ENCODE peak calls at places on chromosomes 7 and 10, in six cellular contexts. G is esophagus muscularis mucosa, C is GM12878, A is stomach, P is sigmoid colon, E is H1. V is an unnamed sample.

GRCh38 chr10:32349968-32350738 is 3.2 kb upstream of the EPC1 start:
- DNase-seq in G (no peak), C (no peak), A (no peak), P (no peak), E (no peak), V (no peak)

GRCh38 chr7:47819054-47819920 is 129.0 kb downstream of the PKD1L1 start:
- DNase-seq in G (no peak), C (peak), A (peak), P (peak), E (peak), V (peak)

GRCh38 chr10:111598433-111599059 is 521.7 kb downstream of the ADRA2A start:
- DNase-seq in G (peak), C (peak), A (peak), P (peak), E (peak), V (peak)

GRCh38 chr7:107473975-107474598 is 4.2 kb downstream of the GPR22 start:
- DNase-seq in G (no peak), C (no peak), A (no peak), P (no peak), E (no peak), V (no peak)

GRCh38 chr10:31187607-31188210 is 131.3 kb upstream of the ZEB1 start:
- DNase-seq in G (no peak), C (no peak), A (no peak), P (no peak), E (no peak), V (no peak)

GRCh38 chr10:121597504-121598241 is 571 bp downstream of the FGFR2 start:
- DNase-seq in G (no peak), C (no peak), A (no peak), P (peak), E (peak), V (peak)

GRCh38 chr7:82050134-82050533 is 280.3 kb upstream of the HGF start:
- DNase-seq in G (no peak), C (no peak), A (no peak), P (no peak), E (no peak), V (no peak)

GRCh38 chr10:113329121-113329596 is 223.7 kb upstream of the HABP2 start:
- DNase-seq in G (no peak), C (no peak), A (no peak), P (no peak), E (no peak), V (no peak)

GRCh38 chr10:6008497-6009142 is 31.3 kb upstream of the IL15RA start:
- DNase-seq in G (no peak), C (no peak), A (no peak), P (no peak), E (no peak), V (no peak)

GRCh38 chr10:90652519-90652918 is 205.3 kb downstream of the HTR7 start:
- DNase-seq in G (no peak), C (no peak), A (no peak), P (no peak), E (no peak), V (no peak)

GRCh38 chr10:67302701-67303100 is 376.9 kb downstream of the LRRTM3 start:
- DNase-seq in G (no peak), C (no peak), A (no peak), P (no peak), E (no peak), V (no peak)

GRCh38 chr10:67308912-67309311 is 383.1 kb downstream of the LRRTM3 start:
- DNase-seq in G (no peak), C (no peak), A (no peak), P (no peak), E (no peak), V (no peak)

DNA sequence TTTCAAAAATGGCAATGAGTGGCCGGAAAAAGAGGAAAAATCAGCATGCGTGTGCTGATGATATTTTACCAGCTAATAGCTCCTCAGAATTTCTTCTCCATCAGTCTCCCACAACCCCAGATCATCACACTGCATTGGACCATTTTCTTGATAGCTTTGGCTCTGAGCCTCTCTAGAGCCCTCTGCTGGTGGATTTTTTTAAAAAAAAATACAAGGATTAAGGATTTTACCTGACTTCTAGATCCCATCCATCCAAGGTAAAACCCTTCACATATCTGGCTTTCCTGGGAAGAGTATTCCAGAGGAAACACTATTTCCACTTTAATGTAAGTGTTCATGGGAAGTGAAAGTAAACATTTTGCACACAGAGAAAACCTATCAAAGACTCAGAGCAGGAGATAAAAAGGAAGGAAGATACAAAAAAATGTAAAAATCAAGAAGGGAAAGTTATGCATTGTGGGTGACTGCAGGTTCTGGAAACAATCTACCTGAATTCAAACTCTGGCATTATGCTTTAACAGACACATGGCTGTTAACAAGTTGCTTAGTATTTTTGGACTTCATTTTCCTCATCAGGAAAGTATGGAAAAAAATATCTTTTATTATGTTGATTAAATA is 380.9 kb downstream of the LRRTM3 start:
- DNase-seq in G (no peak), C (no peak), A (no peak), P (no peak), E (no peak), V (no peak)
- TF ChIP-seq EP300 in G (no peak), C (no peak), A (no peak), P (no peak), E (no peak), V (no peak)

GRCh38 chr10:7813481-7813880 is 4.8 kb upstream of the TAF3 start:
- DNase-seq in G (no peak), C (no peak), A (no peak), P (no peak), E (no peak), V (no peak)

GRCh38 chr10:7811000-7811399 is 7.3 kb upstream of the TAF3 start:
- DNase-seq in G (no peak), C (no peak), A (no peak), P (no peak), E (no peak), V (no peak)

GRCh38 chr10:7804216-7804615 is 14.1 kb upstream of the TAF3 start:
- DNase-seq in G (no peak), C (no peak), A (no peak), P (no peak), E (no peak), V (no peak)

GRCh38 chr10:7810443-7810842 is 7.9 kb upstream of the TAF3 start:
- DNase-seq in G (no peak), C (no peak), A (no peak), P (no peak), E (no peak), V (no peak)

DNA sequence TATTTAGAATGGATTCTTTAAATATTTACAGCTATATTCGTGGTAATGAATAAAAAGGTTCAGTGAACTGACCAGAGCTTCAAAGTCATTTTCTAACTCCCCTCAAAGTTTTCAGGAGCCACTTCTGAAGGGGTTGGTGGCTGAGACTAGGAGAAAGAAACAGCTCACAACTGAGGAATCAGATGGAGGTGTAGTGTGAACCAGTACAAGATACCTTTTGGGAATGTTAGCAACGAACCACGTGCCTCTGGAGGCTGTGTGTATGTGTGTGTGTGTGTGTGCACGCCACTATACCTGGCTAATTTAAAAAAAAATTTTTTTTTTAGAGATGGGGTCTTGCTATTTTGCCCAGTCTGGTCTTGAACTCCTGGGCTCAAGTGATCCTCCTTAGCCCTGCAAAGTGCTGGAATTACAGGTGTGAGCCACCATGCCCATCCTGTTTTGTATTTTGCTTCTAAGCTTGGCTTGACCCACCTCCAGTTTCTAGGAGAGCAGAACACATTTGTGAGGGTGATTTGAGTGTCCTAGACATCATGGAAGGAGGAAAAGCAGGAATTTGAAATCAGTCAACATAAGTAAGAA is 9.5 kb upstream of the TAF3 start:
- DNase-seq in G (no peak), C (no peak), A (no peak), P (no peak), E (no peak), V (no peak)
- TF ChIP-seq POLR2AphosphoS5 in G (no peak), C (no peak), A (no peak), P (no peak), E (no peak), V (no peak)

DNA sequence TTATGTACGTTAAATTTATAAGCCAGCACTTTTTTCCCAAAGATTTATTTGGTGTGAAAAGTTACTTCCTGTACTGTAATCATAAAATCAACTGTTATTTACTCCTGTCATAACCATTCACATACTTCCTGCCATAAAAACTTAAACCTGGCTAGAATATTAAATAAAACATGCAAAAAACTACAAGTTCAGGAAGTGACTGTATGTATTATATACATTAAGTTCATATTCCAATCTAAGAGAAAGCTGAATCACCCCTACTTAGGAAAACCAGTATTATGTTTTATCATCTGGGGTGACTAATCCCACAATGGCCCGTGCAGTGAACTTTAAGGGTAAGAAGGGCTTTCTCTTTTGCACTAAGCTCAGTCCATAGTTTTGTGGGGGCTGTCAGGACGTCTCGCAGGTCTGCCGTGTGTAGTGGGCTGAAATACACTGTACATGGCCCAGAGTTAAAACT is 183.7 kb upstream of the KLF14 start:
- DNase-seq in G (no peak), C (no peak), A (no peak), P (no peak), E (no peak), V (no peak)
- TF ChIP-seq EP300 in G (no peak), C (no peak), A (no peak), P (no peak), E (no peak), V (no peak)

GRCh38 chr10:13056461-13057077 is 43.4 kb upstream of the OPTN start:
- DNase-seq in G (no peak), C (no peak), A (no peak), P (no peak), E (no peak), V (no peak)

GRCh38 chr10:13053794-13054462 is 46.0 kb upstream of the OPTN start:
- DNase-seq in G (no peak), C (no peak), A (no peak), P (no peak), E (no peak), V (no peak)

GRCh38 chr10:13049774-13050420 is 48.4 kb upstream of the CCDC3 start:
- DNase-seq in G (no peak), C (no peak), A (no peak), P (no peak), E (no peak), V (no peak)

GRCh38 chr10:13051126-13051694 is 48.8 kb upstream of the OPTN start:
- DNase-seq in G (no peak), C (no peak), A (no peak), P (no peak), E (no peak), V (no peak)

GRCh38 chr10:13054844-13055243 is 45.1 kb upstream of the OPTN start:
- DNase-seq in G (no peak), C (no peak), A (no peak), P (no peak), E (no peak), V (no peak)
- TF ChIP-seq POLR2AphosphoS5 in G (no peak), C (no peak), A (no peak), P (no peak), E (no peak), V (no peak)

V was measured in transverse colon.